ENCODE peak calls at places on chromosomes 7 and 10, in six cellular contexts. K is endodermal cell, W is astrocyte of the hippocampus, J is KG1, G is occipital lobe, N is HEK293T. S is an unnamed sample.

GRCh38 chr10:85741626-85742300 is 624.8 kb downstream of the GRID1 start:
- DNase-seq in K (no peak), W (no peak), J (no peak), G (no peak), N (no peak), S (no peak)

GRCh38 chr7:7201583-7202374 is 19.4 kb downstream of the C1GALT1 start:
- DNase-seq in K (peak; percentile 72), W (no peak), J (no peak), G (no peak), N (no peak), S (no peak)

GRCh38 chr10:12590682-12591642 is 241.6 kb downstream of the CAMK1D start:
- DNase-seq in K (no peak), W (no peak), J (no peak), G (no peak), N (no peak), S (no peak)

GRCh38 chr10:92387289-92387940 is 96.4 kb downstream of the MARCHF5 start:
- DNase-seq in K (peak; percentile 97), W (peak; percentile 84), J (peak; percentile 26), G (no peak), N (peak; percentile 95), S (no peak)

GRCh38 chr10:122348951-122349361 is 25.6 kb upstream of the PLEKHA1 start:
- DNase-seq in K (no peak), W (no peak), J (no peak), G (no peak), N (no peak), S (no peak)

GRCh38 chr10:51937313-51937712 is 237.9 kb upstream of the CSTF2T start:
- DNase-seq in K (no peak), W (peak; percentile 34), J (no peak), G (no peak), N (no peak), S (no peak)

GRCh38 chr7:6162650-6163366 is 109.6 kb downstream of the CYTH3 start:
- DNase-seq in K (no peak), W (no peak), J (no peak), G (no peak), N (no peak), S (no peak)

GRCh38 chr7:37363536-37364172 is 85.0 kb downstream of the ELMO1 start:
- DNase-seq in K (no peak), W (no peak), J (no peak), G (no peak), N (no peak), S (no peak)

GRCh38 chr10:44963772-44964633 is 4.4 kb downstream of the RASSF4 start:
- DNase-seq in K (no peak), W (peak; percentile 78), J (no peak), G (peak; percentile 93), N (no peak), S (peak; percentile 98)

GRCh38 chr10:98269435-98269912 is 1.5 kb upstream of the LOXL4 start:
- DNase-seq in K (peak; percentile 84), W (peak; percentile 98), J (no peak), G (no peak), N (no peak), S (no peak)

GRCh38 chr7:18228686-18229085 is 201.0 kb upstream of the PRPS1L1 start:
- DNase-seq in K (no peak), W (no peak), J (no peak), G (no peak), N (peak; percentile 8), S (no peak)

S was measured in Ammon's horn.